ENCODE peak calls at places on chromosomes 4 and X, in eight cellular contexts. Y is NCI-H460; B is T-cell; W is amniotic stem cell; J is putamen; S is activated T-cell treated with anti-CD3 and anti-CD28 coated beads, Interleukin-2, amount 50 U/mL, for 48 hours; U is NB4; O is NCI-H2081 treated with DMSO at 0.1 percent for 48 hours. V is an unnamed sample.

GRCh38 chr4:76611611-76612010 is 176.6 kb downstream of the SHROOM3 start:
- DNase-seq in Y (no peak), B (no peak), W (peak), J (no peak), S (no peak), U (no peak), O (no peak), V (no peak)

GRCh38 chr4:2962614-2963184 is 507 bp downstream of the NOP14 start:
- DNase-seq in Y (no peak), B (no peak), W (no peak), J (no peak), S (no peak), U (peak), O (no peak), V (no peak)

GRCh38 chr4:76233967-76234678 is 17.4 kb upstream of the FAM47E start:
- DNase-seq in Y (no peak), B (no peak), W (no peak), J (no peak), S (no peak), U (no peak), O (no peak), V (no peak)

GRCh38 chrX:19579485-19579884 is 64.2 kb upstream of the MAP3K15 start:
- DNase-seq in Y (no peak), B (no peak), W (no peak), J (no peak), S (no peak), U (no peak), O (no peak), V (no peak)

GRCh38 chrX:111180750-111181240 is 84.8 kb downstream of the PAK3 start:
- DNase-seq in Y (no peak), B (no peak), W (no peak), J (no peak), S (no peak), U (no peak), O (peak), V (no peak)

GRCh38 chrX:41457618-41458192 is 10.6 kb downstream of the NYX start:
- DNase-seq in Y (no peak), B (no peak), W (no peak), J (no peak), S (peak), U (peak), O (no peak), V (no peak)

GRCh38 chr4:3075652-3075981 is 1.1 kb downstream of the HTT start:
- DNase-seq in Y (no peak), B (no peak), W (no peak), J (no peak), S (no peak), U (no peak), O (no peak), V (no peak)

GRCh38 chrX:18755651-18756050 is 48.2 kb downstream of the PPEF1 start:
- DNase-seq in Y (no peak), B (no peak), W (no peak), J (no peak), S (no peak), U (no peak), O (no peak), V (no peak)

GRCh38 chrX:84469226-84469625 is 33.0 kb downstream of the HDX start:
- DNase-seq in Y (no peak), B (no peak), W (no peak), J (no peak), S (no peak), U (peak), O (no peak), V (no peak)

GRCh38 chrX:68980906-68981616 is 152.2 kb downstream of the EFNB1 start:
- DNase-seq in Y (no peak), B (no peak), W (no peak), J (no peak), S (no peak), U (no peak), O (no peak), V (no peak)

GRCh38 chrX:68827848-68828562 is 816 bp upstream of the EFNB1 start:
- DNase-seq in Y (peak), B (peak), W (peak), J (peak), S (peak), U (peak), O (no peak), V (peak)

GRCh38 chrX:43644124-43644701 is 11.9 kb upstream of the MAOA start:
- DNase-seq in Y (peak), B (no peak), W (peak), J (no peak), S (no peak), U (peak), O (no peak), V (no peak)

GRCh38 chr4:33831667-33832066 is 2412.6 kb downstream of the ARAP2 start:
- DNase-seq in Y (no peak), B (no peak), W (no peak), J (no peak), S (no peak), U (no peak), O (no peak), V (no peak)

GRCh38 chrX:19544693-19545305 is 29.5 kb upstream of the MAP3K15 start:
- DNase-seq in Y (peak), B (no peak), W (no peak), J (no peak), S (peak), U (peak), O (no peak), V (peak)

GRCh38 chrX:2703991-2704369 is 12.9 kb downstream of the CD99 start:
- DNase-seq in Y (no peak), B (no peak), W (no peak), J (no peak), S (no peak), U (no peak), O (no peak), V (no peak)

GRCh38 chr4:139177888-139178609 is 1.0 kb upstream of the ELF2 start:
- DNase-seq in Y (peak), B (peak), W (peak), J (peak), S (peak), U (peak), O (peak), V (peak)

GRCh38 chr4:52946811-52947210 is 84.7 kb downstream of the RASL11B start:
- DNase-seq in Y (no peak), B (no peak), W (no peak), J (no peak), S (no peak), U (no peak), O (no peak), V (no peak)

GRCh38 chr4:169017971-169018370 is 7.9 kb upstream of the CBR4 start:
- DNase-seq in Y (no peak), B (no peak), W (no peak), J (no peak), S (no peak), U (no peak), O (no peak), V (no peak)

GRCh38 chrX:124476562-124476961 is 130.2 kb downstream of the SH2D1A start:
- DNase-seq in Y (no peak), B (no peak), W (no peak), J (no peak), S (no peak), U (no peak), O (no peak), V (no peak)

GRCh38 chr4:149344436-149344835 is 471.2 kb downstream of the IQCM start:
- DNase-seq in Y (no peak), B (no peak), W (peak), J (no peak), S (no peak), U (no peak), O (no peak), V (no peak)

GRCh38 chr4:83124079-83124780 is 9.7 kb upstream of the PLAC8 start:
- DNase-seq in Y (no peak), B (no peak), W (no peak), J (no peak), S (no peak), U (peak), O (no peak), V (no peak)

GRCh38 chr4:176438401-176438800 is 118.6 kb downstream of the SPCS3 start:
- DNase-seq in Y (no peak), B (no peak), W (no peak), J (no peak), S (no peak), U (no peak), O (no peak), V (no peak)